ENCODE peak calls at places on chromosomes 2 and 18, in ten cellular contexts. H is Peyer's patch, Z is HepG2, R is K562, V is body of pancreas, W is A549, C is uterus, Y is tibial nerve, N is sigmoid colon, E is IMR-90. B is an unnamed sample.

GRCh38 chr2:66567742-66568141 is 132.8 kb downstream of the MEIS1 start:
- DNase-seq in H (no peak), Z (no peak), R (no peak), V (no peak), W (no peak), C (no peak), Y (no peak), N (no peak), E (no peak), B (no peak)

GRCh38 chr2:72803151-72803550 is 22.7 kb downstream of the EXOC6B start:
- DNase-seq in H (no peak), Z (no peak), R (no peak), V (no peak), W (no peak), C (no peak), Y (no peak), N (no peak), E (peak; percentile 66), B (no peak)

GRCh38 chr18:75438891-75439290 is 11.4 kb upstream of the SMIM21 start:
- DNase-seq in H (no peak), Z (no peak), R (no peak), V (no peak), W (no peak), C (no peak), Y (no peak), N (no peak), E (peak; percentile 49), B (no peak)

GRCh38 chr2:30561349-30561748 is 114.3 kb downstream of the LCLAT1 start:
- DNase-seq in H (no peak), Z (peak; percentile 24), R (no peak), V (no peak), W (no peak), C (no peak), Y (no peak), N (no peak), E (no peak), B (no peak)

GRCh38 chr2:191569025-191569424 is 108.9 kb upstream of the NABP1 start:
- DNase-seq in H (no peak), Z (no peak), R (no peak), V (no peak), W (peak; percentile 18), C (no peak), Y (no peak), N (no peak), E (no peak), B (no peak)

GRCh38 chr2:19003554-19003953 is 354.9 kb downstream of the OSR1 start:
- DNase-seq in H (no peak), Z (no peak), R (no peak), V (no peak), W (no peak), C (no peak), Y (no peak), N (no peak), E (no peak), B (no peak)

GRCh38 chr2:133841905-133842304 is 273.6 kb upstream of the NCKAP5 start:
- DNase-seq in H (no peak), Z (no peak), R (no peak), V (no peak), W (peak; percentile 72), C (no peak), Y (no peak), N (no peak), E (peak; percentile 99), B (no peak)

GRCh38 chr18:58687871-58688308 is 16.6 kb downstream of the MALT1 start:
- DNase-seq in H (peak; percentile 40), Z (no peak), R (no peak), V (no peak), W (no peak), C (no peak), Y (no peak), N (no peak), E (no peak), B (no peak)

GRCh38 chr2:235836416-235837042 is 331.7 kb downstream of the GBX2 start:
- DNase-seq in H (no peak), Z (no peak), R (no peak), V (no peak), W (no peak), C (no peak), Y (no peak), N (no peak), E (peak; percentile 9), B (no peak)

GRCh38 chr18:62030091-62030985 is 137.5 kb upstream of the RNF152 start:
- DNase-seq in H (no peak), Z (no peak), R (no peak), V (no peak), W (no peak), C (no peak), Y (no peak), N (no peak), E (no peak), B (no peak)

GRCh38 chr18:22493940-22494339 is 76.2 kb upstream of the CTAGE1 start:
- DNase-seq in H (no peak), Z (no peak), R (peak; percentile 3), V (no peak), W (no peak), C (no peak), Y (no peak), N (no peak), E (peak; percentile 52), B (no peak)

GRCh38 chr2:71884303-71885042 is 263.2 kb downstream of the CYP26B1 start:
- DNase-seq in H (no peak), Z (no peak), R (no peak), V (no peak), W (peak; percentile 45), C (no peak), Y (no peak), N (no peak), E (peak; percentile 57), B (no peak)

GRCh38 chr2:98254504-98255059 is 91.7 kb upstream of the CNGA3 start:
- DNase-seq in H (no peak), Z (no peak), R (no peak), V (no peak), W (no peak), C (no peak), Y (no peak), N (no peak), E (no peak), B (no peak)
- TF ChIP-seq POLR2A in H (no peak), Z (no peak), R (no peak), V (no peak), W (no peak), C (no peak), Y (no peak), N (no peak), E (no peak), B (no peak)

DNA sequence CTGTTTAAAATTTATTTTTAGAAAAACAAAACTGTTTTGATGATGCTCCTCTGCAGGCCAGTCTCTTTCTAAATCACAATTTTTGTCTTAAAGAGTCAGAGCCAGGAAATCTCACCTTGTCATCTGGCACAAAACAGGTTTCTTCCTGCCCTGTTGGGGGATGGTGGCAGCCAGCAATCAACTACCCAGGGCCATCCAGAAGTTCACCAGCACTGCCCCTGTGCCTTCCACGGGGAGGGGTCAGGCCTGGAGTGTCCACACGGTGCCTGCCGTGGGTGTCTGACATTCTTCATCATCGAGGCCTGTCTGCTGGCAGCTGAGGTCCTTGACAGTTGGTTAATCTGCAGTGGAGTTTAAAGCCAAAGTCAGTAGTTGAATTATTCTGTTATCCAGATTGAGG is 40.0 kb upstream of the BMP10 start:
- DNase-seq in H (no peak), Z (no peak), R (no peak), V (no peak), W (no peak), C (no peak), Y (no peak), N (no peak), E (no peak), B (no peak)
- H3K4me1 ChIP-seq in H (peaks cover 11% of the 10 kb centered on the region), Z (peaks cover 10% of the 10 kb centered on the region), R (peaks cover 18% of the 10 kb centered on the region), V (peaks cover 16% of the 10 kb centered on the region), W (peaks cover 25% of the 10 kb centered on the region), C (no peaks in the 10 kb centered on the region), Y (no peaks in the 10 kb centered on the region), N (peaks cover 24% of the 10 kb centered on the region), E (peaks cover 10% of the 10 kb centered on the region), B (peaks cover 12% of the 10 kb centered on the region)

DNA sequence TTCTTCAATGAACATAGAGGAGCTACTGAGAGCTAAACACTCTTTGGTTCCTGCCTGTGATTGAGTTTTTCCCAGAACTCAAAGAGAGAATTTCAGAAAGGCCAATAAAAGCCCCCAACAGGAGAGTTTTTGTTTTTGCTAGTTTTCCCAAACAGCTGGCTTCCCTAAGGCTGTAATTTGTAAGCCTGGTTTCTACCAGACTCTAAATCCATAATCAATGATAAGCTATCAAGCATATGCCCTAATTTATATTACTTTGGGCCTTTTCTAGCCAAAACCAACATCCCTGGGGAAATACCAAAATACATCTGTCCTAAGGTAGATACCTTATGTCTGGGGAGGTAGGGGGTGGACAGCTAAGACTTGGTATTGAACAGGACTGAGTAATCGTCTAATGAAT is 25.9 kb upstream of the APOB start:
- DNase-seq in H (no peak), Z (no peak), R (no peak), V (no peak), W (no peak), C (no peak), Y (no peak), N (no peak), E (no peak), B (no peak)
- TF ChIP-seq POLR2A in H (no peak), Z (no peak), R (no peak), V (no peak), W (no peak), C (no peak), Y (no peak), N (no peak), E (no peak), B (no peak)

GRCh38 chr2:189115126-189115525 is 64.4 kb downstream of the COL5A2 start:
- DNase-seq in H (no peak), Z (no peak), R (no peak), V (no peak), W (no peak), C (no peak), Y (no peak), N (no peak), E (peak; percentile 38), B (no peak)

GRCh38 chr2:189118386-189118785 is 61.2 kb downstream of the COL5A2 start:
- DNase-seq in H (no peak), Z (no peak), R (no peak), V (no peak), W (no peak), C (no peak), Y (no peak), N (no peak), E (no peak), B (no peak)

GRCh38 chr2:189113963-189114362 is 65.6 kb downstream of the COL5A2 start:
- DNase-seq in H (no peak), Z (no peak), R (no peak), V (no peak), W (no peak), C (no peak), Y (no peak), N (no peak), E (peak; percentile 44), B (no peak)

GRCh38 chr2:189116984-189117383 is 62.6 kb downstream of the COL5A2 start:
- DNase-seq in H (no peak), Z (no peak), R (no peak), V (no peak), W (no peak), C (no peak), Y (no peak), N (no peak), E (peak; percentile 38), B (no peak)

DNA sequence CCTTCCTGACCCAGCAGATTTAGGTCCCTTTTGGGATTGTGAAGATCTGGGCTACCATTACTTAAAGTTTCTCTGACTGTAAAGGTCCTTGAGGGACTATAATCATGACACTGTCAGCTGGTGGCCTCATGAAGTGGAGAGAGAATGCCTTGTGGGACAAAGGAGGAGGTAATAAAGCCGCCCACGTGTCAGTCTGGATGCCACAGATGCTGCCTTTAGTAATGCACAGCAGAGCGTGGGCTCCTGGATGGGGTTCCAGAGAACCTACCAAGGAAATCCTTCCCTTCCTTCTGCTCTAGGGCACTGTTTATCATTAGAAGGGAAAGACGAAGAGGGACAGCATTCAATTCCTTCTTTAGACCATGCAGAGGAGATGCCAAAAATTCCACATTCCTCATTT is 63.5 kb downstream of the COL5A2 start:
- DNase-seq in H (no peak), Z (no peak), R (no peak), V (no peak), W (no peak), C (no peak), Y (no peak), N (no peak), E (no peak), B (no peak)
- H3K4me1 ChIP-seq in H (no peaks in the 10 kb centered on the region), Z (no peaks in the 10 kb centered on the region), R (no peaks in the 10 kb centered on the region), V (no peaks in the 10 kb centered on the region), W (peaks cover 87% of the 10 kb centered on the region), C (no peaks in the 10 kb centered on the region), Y (peaks cover 25% of the 10 kb centered on the region), N (peaks cover 52% of the 10 kb centered on the region), E (peaks cover 17% of the 10 kb centered on the region), B (peaks cover 4% of the 10 kb centered on the region)

B was measured in transverse colon.